ENCODE peak calls at places on chromosomes 11 and 22, in eight cellular contexts. One of them, this sample, is unnamed.

GRCh38 chr11:8018742-8019631 is 31.9 kb downstream of the EIF3F start:
- DNase-seq in body of pancreas: peak
- DNase-seq in stimulated activated CD4-positive, alpha-beta T cell treated with anti-CD3 and anti-CD28 coated beads, TNF-alpha, amount 100 ng/mL, for 48 hours: peak
- DNase-seq in H4: peak
- DNase-seq in HTR-8/SVneo: peak
- DNase-seq in activated T-helper 1 cell treated with anti-CD3 and anti-CD28 coated beads, Interleukin-12 subunit alpha, Interleukin-12 subunit beta, Interleukin-2, Interleukin-4 antibody, amounts not matched to agents 30 ng/mL and 10 ng/mL and 1 ng/mL, durations not matched to agents 14 hours and 24 hours and 36 hours: peak
- DNase-seq in AG20443: peak
- DNase-seq in HFFc6: peak
- DNase-seq in this sample: no peak

GRCh38 chr11:34614334-34615113 is 6.4 kb upstream of the EHF start:
- DNase-seq in stimulated activated CD4-positive, alpha-beta T cell treated with anti-CD3 and anti-CD28 coated beads, TNF-alpha, amount 100 ng/mL, for 48 hours: no peak
- DNase-seq in HTR-8/SVneo: no peak
- DNase-seq in HFFc6: no peak
- DNase-seq in body of pancreas: no peak
- DNase-seq in activated T-helper 1 cell treated with anti-CD3 and anti-CD28 coated beads, Interleukin-12 subunit alpha, Interleukin-12 subunit beta, Interleukin-2, Interleukin-4 antibody, amounts not matched to agents 30 ng/mL and 10 ng/mL and 1 ng/mL, durations not matched to agents 14 hours and 24 hours and 36 hours: no peak
- DNase-seq in H4: no peak
- DNase-seq in AG20443: peak
- DNase-seq in this sample: no peak

GRCh38 chr11:13047884-13048283 is 38.8 kb downstream of the RASSF10 start:
- DNase-seq in activated T-helper 1 cell treated with anti-CD3 and anti-CD28 coated beads, Interleukin-12 subunit alpha, Interleukin-12 subunit beta, Interleukin-2, Interleukin-4 antibody, amounts not matched to agents 30 ng/mL and 10 ng/mL and 1 ng/mL, durations not matched to agents 14 hours and 24 hours and 36 hours: no peak
- DNase-seq in HTR-8/SVneo: no peak
- DNase-seq in H4: no peak
- DNase-seq in stimulated activated CD4-positive, alpha-beta T cell treated with anti-CD3 and anti-CD28 coated beads, TNF-alpha, amount 100 ng/mL, for 48 hours: no peak
- DNase-seq in body of pancreas: no peak
- DNase-seq in HFFc6: no peak
- DNase-seq in AG20443: no peak
- DNase-seq in this sample: no peak

GRCh38 chr11:14973621-14974020 is 1.5 kb upstream of the CALCA start:
- DNase-seq in HTR-8/SVneo: no peak
- DNase-seq in body of pancreas: no peak
- DNase-seq in activated T-helper 1 cell treated with anti-CD3 and anti-CD28 coated beads, Interleukin-12 subunit alpha, Interleukin-12 subunit beta, Interleukin-2, Interleukin-4 antibody, amounts not matched to agents 30 ng/mL and 10 ng/mL and 1 ng/mL, durations not matched to agents 14 hours and 24 hours and 36 hours: no peak
- DNase-seq in AG20443: peak
- DNase-seq in HFFc6: no peak
- DNase-seq in H4: no peak
- DNase-seq in stimulated activated CD4-positive, alpha-beta T cell treated with anti-CD3 and anti-CD28 coated beads, TNF-alpha, amount 100 ng/mL, for 48 hours: peak
- DNase-seq in this sample: no peak

GRCh38 chr11:2531277-2531986 is 86.6 kb downstream of the KCNQ1 start:
- DNase-seq in H4: peak
- DNase-seq in HFFc6: peak
- DNase-seq in AG20443: peak
- DNase-seq in stimulated activated CD4-positive, alpha-beta T cell treated with anti-CD3 and anti-CD28 coated beads, TNF-alpha, amount 100 ng/mL, for 48 hours: no peak
- DNase-seq in body of pancreas: peak
- DNase-seq in activated T-helper 1 cell treated with anti-CD3 and anti-CD28 coated beads, Interleukin-12 subunit alpha, Interleukin-12 subunit beta, Interleukin-2, Interleukin-4 antibody, amounts not matched to agents 30 ng/mL and 10 ng/mL and 1 ng/mL, durations not matched to agents 14 hours and 24 hours and 36 hours: peak
- DNase-seq in HTR-8/SVneo: peak
- DNase-seq in this sample: peak

GRCh38 chr11:22828373-22828772 is 1.2 kb downstream of the SVIP start:
- DNase-seq in AG20443: no peak
- DNase-seq in HTR-8/SVneo: no peak
- DNase-seq in body of pancreas: no peak
- DNase-seq in activated T-helper 1 cell treated with anti-CD3 and anti-CD28 coated beads, Interleukin-12 subunit alpha, Interleukin-12 subunit beta, Interleukin-2, Interleukin-4 antibody, amounts not matched to agents 30 ng/mL and 10 ng/mL and 1 ng/mL, durations not matched to agents 14 hours and 24 hours and 36 hours: no peak
- DNase-seq in H4: no peak
- DNase-seq in HFFc6: no peak
- DNase-seq in stimulated activated CD4-positive, alpha-beta T cell treated with anti-CD3 and anti-CD28 coated beads, TNF-alpha, amount 100 ng/mL, for 48 hours: no peak
- DNase-seq in this sample: peak

GRCh38 chr11:64747961-64748715 is 4.2 kb upstream of the RASGRP2 start:
- DNase-seq in AG20443: peak
- DNase-seq in body of pancreas: no peak
- DNase-seq in stimulated activated CD4-positive, alpha-beta T cell treated with anti-CD3 and anti-CD28 coated beads, TNF-alpha, amount 100 ng/mL, for 48 hours: no peak
- DNase-seq in H4: no peak
- DNase-seq in HTR-8/SVneo: no peak
- DNase-seq in activated T-helper 1 cell treated with anti-CD3 and anti-CD28 coated beads, Interleukin-12 subunit alpha, Interleukin-12 subunit beta, Interleukin-2, Interleukin-4 antibody, amounts not matched to agents 30 ng/mL and 10 ng/mL and 1 ng/mL, durations not matched to agents 14 hours and 24 hours and 36 hours: no peak
- DNase-seq in HFFc6: peak
- DNase-seq in this sample: no peak

GRCh38 chr11:3136542-3137455 is 28.3 kb downstream of the OSBPL5 start:
- DNase-seq in H4: no peak
- DNase-seq in body of pancreas: peak
- DNase-seq in HFFc6: no peak
- DNase-seq in AG20443: no peak
- DNase-seq in activated T-helper 1 cell treated with anti-CD3 and anti-CD28 coated beads, Interleukin-12 subunit alpha, Interleukin-12 subunit beta, Interleukin-2, Interleukin-4 antibody, amounts not matched to agents 30 ng/mL and 10 ng/mL and 1 ng/mL, durations not matched to agents 14 hours and 24 hours and 36 hours: no peak
- DNase-seq in stimulated activated CD4-positive, alpha-beta T cell treated with anti-CD3 and anti-CD28 coated beads, TNF-alpha, amount 100 ng/mL, for 48 hours: no peak
- DNase-seq in HTR-8/SVneo: no peak
- DNase-seq in this sample: no peak

GRCh38 chr22:20413217-20414058 is 19.5 kb downstream of the ZNF74 start:
- DNase-seq in stimulated activated CD4-positive, alpha-beta T cell treated with anti-CD3 and anti-CD28 coated beads, TNF-alpha, amount 100 ng/mL, for 48 hours: no peak
- DNase-seq in activated T-helper 1 cell treated with anti-CD3 and anti-CD28 coated beads, Interleukin-12 subunit alpha, Interleukin-12 subunit beta, Interleukin-2, Interleukin-4 antibody, amounts not matched to agents 30 ng/mL and 10 ng/mL and 1 ng/mL, durations not matched to agents 14 hours and 24 hours and 36 hours: no peak
- DNase-seq in body of pancreas: no peak
- DNase-seq in HFFc6: no peak
- DNase-seq in HTR-8/SVneo: no peak
- DNase-seq in H4: no peak
- DNase-seq in AG20443: no peak
- DNase-seq in this sample: no peak

GRCh38 chr22:37316875-37317371 is 34.6 kb downstream of the CYTH4 start:
- DNase-seq in AG20443: peak
- DNase-seq in body of pancreas: peak
- DNase-seq in H4: peak
- DNase-seq in HFFc6: peak
- DNase-seq in stimulated activated CD4-positive, alpha-beta T cell treated with anti-CD3 and anti-CD28 coated beads, TNF-alpha, amount 100 ng/mL, for 48 hours: peak
- DNase-seq in HTR-8/SVneo: peak
- DNase-seq in activated T-helper 1 cell treated with anti-CD3 and anti-CD28 coated beads, Interleukin-12 subunit alpha, Interleukin-12 subunit beta, Interleukin-2, Interleukin-4 antibody, amounts not matched to agents 30 ng/mL and 10 ng/mL and 1 ng/mL, durations not matched to agents 14 hours and 24 hours and 36 hours: peak
- DNase-seq in this sample: peak

GRCh38 chr11:72353861-72354260 is 80.5 kb downstream of the CLPB start:
- DNase-seq in stimulated activated CD4-positive, alpha-beta T cell treated with anti-CD3 and anti-CD28 coated beads, TNF-alpha, amount 100 ng/mL, for 48 hours: no peak
- DNase-seq in AG20443: no peak
- DNase-seq in HFFc6: no peak
- DNase-seq in H4: no peak
- DNase-seq in activated T-helper 1 cell treated with anti-CD3 and anti-CD28 coated beads, Interleukin-12 subunit alpha, Interleukin-12 subunit beta, Interleukin-2, Interleukin-4 antibody, amounts not matched to agents 30 ng/mL and 10 ng/mL and 1 ng/mL, durations not matched to agents 14 hours and 24 hours and 36 hours: no peak
- DNase-seq in body of pancreas: no peak
- DNase-seq in HTR-8/SVneo: no peak
- DNase-seq in this sample: no peak

GRCh38 chr11:27976262-27976661 is 131.7 kb downstream of the KIF18A start:
- DNase-seq in HTR-8/SVneo: no peak
- DNase-seq in body of pancreas: no peak
- DNase-seq in H4: no peak
- DNase-seq in HFFc6: no peak
- DNase-seq in activated T-helper 1 cell treated with anti-CD3 and anti-CD28 coated beads, Interleukin-12 subunit alpha, Interleukin-12 subunit beta, Interleukin-2, Interleukin-4 antibody, amounts not matched to agents 30 ng/mL and 10 ng/mL and 1 ng/mL, durations not matched to agents 14 hours and 24 hours and 36 hours: no peak
- DNase-seq in AG20443: peak
- DNase-seq in stimulated activated CD4-positive, alpha-beta T cell treated with anti-CD3 and anti-CD28 coated beads, TNF-alpha, amount 100 ng/mL, for 48 hours: no peak
- DNase-seq in this sample: no peak

GRCh38 chr22:31747441-31747840 is 2.5 kb downstream of the PRR14L start:
- DNase-seq in HFFc6: no peak
- DNase-seq in activated T-helper 1 cell treated with anti-CD3 and anti-CD28 coated beads, Interleukin-12 subunit alpha, Interleukin-12 subunit beta, Interleukin-2, Interleukin-4 antibody, amounts not matched to agents 30 ng/mL and 10 ng/mL and 1 ng/mL, durations not matched to agents 14 hours and 24 hours and 36 hours: no peak
- DNase-seq in AG20443: no peak
- DNase-seq in H4: no peak
- DNase-seq in stimulated activated CD4-positive, alpha-beta T cell treated with anti-CD3 and anti-CD28 coated beads, TNF-alpha, amount 100 ng/mL, for 48 hours: no peak
- DNase-seq in body of pancreas: no peak
- DNase-seq in HTR-8/SVneo: no peak
- DNase-seq in this sample: no peak

GRCh38 chr11:23711981-23712380 is 784.9 kb upstream of the LUZP2 start:
- DNase-seq in H4: no peak
- DNase-seq in stimulated activated CD4-positive, alpha-beta T cell treated with anti-CD3 and anti-CD28 coated beads, TNF-alpha, amount 100 ng/mL, for 48 hours: no peak
- DNase-seq in HFFc6: no peak
- DNase-seq in activated T-helper 1 cell treated with anti-CD3 and anti-CD28 coated beads, Interleukin-12 subunit alpha, Interleukin-12 subunit beta, Interleukin-2, Interleukin-4 antibody, amounts not matched to agents 30 ng/mL and 10 ng/mL and 1 ng/mL, durations not matched to agents 14 hours and 24 hours and 36 hours: no peak
- DNase-seq in HTR-8/SVneo: no peak
- DNase-seq in body of pancreas: no peak
- DNase-seq in AG20443: no peak
- DNase-seq in this sample: no peak

GRCh38 chr11:13384837-13385417 is 78.1 kb downstream of the BTBD10 start:
- DNase-seq in H4: peak
- DNase-seq in HFFc6: peak
- DNase-seq in AG20443: peak
- DNase-seq in activated T-helper 1 cell treated with anti-CD3 and anti-CD28 coated beads, Interleukin-12 subunit alpha, Interleukin-12 subunit beta, Interleukin-2, Interleukin-4 antibody, amounts not matched to agents 30 ng/mL and 10 ng/mL and 1 ng/mL, durations not matched to agents 14 hours and 24 hours and 36 hours: no peak
- DNase-seq in stimulated activated CD4-positive, alpha-beta T cell treated with anti-CD3 and anti-CD28 coated beads, TNF-alpha, amount 100 ng/mL, for 48 hours: no peak
- DNase-seq in HTR-8/SVneo: peak
- DNase-seq in body of pancreas: peak
- DNase-seq in this sample: peak

GRCh38 chr22:37850801-37851200 is 1.6 kb downstream of the EIF3L start:
- DNase-seq in AG20443: no peak
- DNase-seq in body of pancreas: no peak
- DNase-seq in H4: no peak
- DNase-seq in activated T-helper 1 cell treated with anti-CD3 and anti-CD28 coated beads, Interleukin-12 subunit alpha, Interleukin-12 subunit beta, Interleukin-2, Interleukin-4 antibody, amounts not matched to agents 30 ng/mL and 10 ng/mL and 1 ng/mL, durations not matched to agents 14 hours and 24 hours and 36 hours: no peak
- DNase-seq in stimulated activated CD4-positive, alpha-beta T cell treated with anti-CD3 and anti-CD28 coated beads, TNF-alpha, amount 100 ng/mL, for 48 hours: no peak
- DNase-seq in HFFc6: no peak
- DNase-seq in HTR-8/SVneo: no peak
- DNase-seq in this sample: no peak

GRCh38 chr22:49861642-49862407 is 8.2 kb downstream of the ZBED4 start:
- DNase-seq in AG20443: no peak
- DNase-seq in body of pancreas: no peak
- DNase-seq in HTR-8/SVneo: no peak
- DNase-seq in stimulated activated CD4-positive, alpha-beta T cell treated with anti-CD3 and anti-CD28 coated beads, TNF-alpha, amount 100 ng/mL, for 48 hours: no peak
- DNase-seq in H4: no peak
- DNase-seq in HFFc6: no peak
- DNase-seq in activated T-helper 1 cell treated with anti-CD3 and anti-CD28 coated beads, Interleukin-12 subunit alpha, Interleukin-12 subunit beta, Interleukin-2, Interleukin-4 antibody, amounts not matched to agents 30 ng/mL and 10 ng/mL and 1 ng/mL, durations not matched to agents 14 hours and 24 hours and 36 hours: no peak
- DNase-seq in this sample: no peak